ENCODE peak calls at places on chromosome 21, in six cellular contexts. One of them, this sample, is unnamed.

GRCh38 chr21:46549650-46550049 is 55.2 kb downstream of the S100B start:
- DNase-seq in H4: no peak
- DNase-seq in H9: no peak
- DNase-seq in NCI-H510A: no peak
- DNase-seq in A549: no peak
- DNase-seq in RPMI7951: no peak
- DNase-seq in this sample: no peak

GRCh38 chr21:31220567-31220966 is 123.5 kb downstream of the TIAM1 start:
- DNase-seq in NCI-H510A: no peak
- DNase-seq in A549: no peak
- DNase-seq in RPMI7951: peak
- DNase-seq in H4: no peak
- DNase-seq in H9: no peak
- DNase-seq in this sample: no peak

GRCh38 chr21:26686278-26686677 is 113.2 kb upstream of the CYYR1 start:
- DNase-seq in A549: peak
- DNase-seq in RPMI7951: peak
- DNase-seq in H4: peak
- DNase-seq in NCI-H510A: no peak
- DNase-seq in H9: peak
- DNase-seq in this sample: no peak

GRCh38 chr21:38306407-38306806 is 49.6 kb downstream of the KCNJ15 start:
- DNase-seq in A549: no peak
- DNase-seq in H9: no peak
- DNase-seq in RPMI7951: peak
- DNase-seq in H4: peak
- DNase-seq in NCI-H510A: no peak
- DNase-seq in this sample: peak

GRCh38 chr21:39353295-39353694 is 4.4 kb upstream of the HMGN1 start:
- DNase-seq in A549: no peak
- DNase-seq in H4: no peak
- DNase-seq in NCI-H510A: no peak
- DNase-seq in RPMI7951: no peak
- DNase-seq in H9: no peak
- DNase-seq in this sample: no peak

GRCh38 chr21:46355161-46356004 is 31.4 kb downstream of the PCNT start:
- DNase-seq in NCI-H510A: no peak
- DNase-seq in RPMI7951: no peak
- DNase-seq in H9: no peak
- DNase-seq in A549: no peak
- DNase-seq in H4: no peak
- DNase-seq in this sample: no peak

GRCh38 chr21:38999148-38999547 is 184.1 kb downstream of the PSMG1 start:
- DNase-seq in H9: no peak
- DNase-seq in A549: no peak
- DNase-seq in NCI-H510A: no peak
- DNase-seq in H4: no peak
- DNase-seq in RPMI7951: no peak
- DNase-seq in this sample: no peak

GRCh38 chr21:26732442-26733221 is 112.6 kb downstream of the ADAMTS1 start:
- DNase-seq in H9: peak
- DNase-seq in H4: peak
- DNase-seq in NCI-H510A: no peak
- DNase-seq in RPMI7951: peak
- DNase-seq in A549: no peak
- DNase-seq in this sample: peak

GRCh38 chr21:43299441-43300277 is 127.3 kb downstream of the SIK1 start:
- DNase-seq in NCI-H510A: no peak
- DNase-seq in H9: no peak
- DNase-seq in A549: no peak
- DNase-seq in H4: no peak
- DNase-seq in RPMI7951: no peak
- DNase-seq in this sample: no peak